ENCODE peak calls at places on chromosome 21, in eight cellular contexts. J, L, Z, I, R, H, K and A are unnamed samples.

GRCh38 chr21:42539931-42540343 is 26.3 kb downstream of the SLC37A1 start:
- DNase-seq in J (no peak), L (no peak), Z (no peak), I (no peak), R (no peak), H (no peak), K (no peak), A (no peak)

GRCh38 chr21:35095859-35096291 is 46.8 kb upstream of the RUNX1 start:
- DNase-seq in J (peak), L (no peak), Z (peak), I (peak), R (no peak), H (no peak), K (no peak), A (no peak)

GRCh38 chr21:34886554-34887385 is 162.3 kb downstream of the RUNX1 start:
- DNase-seq in J (no peak), L (peak), Z (peak), I (peak), R (no peak), H (no peak), K (peak), A (no peak)

GRCh38 chr21:38282921-38283320 is 26.1 kb downstream of the KCNJ15 start:
- DNase-seq in J (peak), L (no peak), Z (peak), I (peak), R (no peak), H (no peak), K (no peak), A (no peak)

GRCh38 chr21:20856926-20857325 is 141.3 kb upstream of the NCAM2 start:
- DNase-seq in J (no peak), L (no peak), Z (no peak), I (no peak), R (no peak), H (no peak), K (no peak), A (no peak)

GRCh38 chr21:28227881-28228623 is 764.6 kb downstream of the LTN1 start:
- DNase-seq in J (peak), L (no peak), Z (peak), I (peak), R (no peak), H (peak), K (no peak), A (no peak)

GRCh38 chr21:42641311-42642218 is 11.9 kb upstream of the PDE9A start:
- DNase-seq in J (no peak), L (no peak), Z (no peak), I (peak), R (no peak), H (no peak), K (no peak), A (no peak)

GRCh38 chr21:31505975-31506374 is 153.5 kb upstream of the SOD1 start:
- DNase-seq in J (no peak), L (no peak), Z (no peak), I (no peak), R (no peak), H (no peak), K (no peak), A (no peak)

GRCh38 chr21:18529253-18529652 is 125.7 kb upstream of the TMPRSS15 start:
- DNase-seq in J (peak), L (peak), Z (peak), I (peak), R (no peak), H (peak), K (no peak), A (peak)

GRCh38 chr21:19523066-19523465 is 1119.5 kb upstream of the TMPRSS15 start:
- DNase-seq in J (no peak), L (no peak), Z (no peak), I (no peak), R (no peak), H (no peak), K (no peak), A (no peak)

GRCh38 chr21:30710499-30710898 is 8.1 kb downstream of the KRTAP21-3 start:
- DNase-seq in J (no peak), L (no peak), Z (no peak), I (no peak), R (no peak), H (peak), K (no peak), A (no peak)

GRCh38 chr21:31721381-31721780 is 10.5 kb downstream of the SCAF4 start:
- DNase-seq in J (no peak), L (no peak), Z (no peak), I (no peak), R (no peak), H (no peak), K (no peak), A (no peak)

GRCh38 chr21:30340714-30341573 is 3.5 kb upstream of the KRTAP27-1 start:
- DNase-seq in J (peak), L (peak), Z (peak), I (peak), R (no peak), H (peak), K (peak), A (peak)

GRCh38 chr21:25536752-25537151 is 70.5 kb downstream of the MRPL39 start:
- DNase-seq in J (no peak), L (no peak), Z (no peak), I (no peak), R (no peak), H (no peak), K (no peak), A (no peak)

GRCh38 chr21:25541042-25541441 is 66.2 kb downstream of the MRPL39 start:
- DNase-seq in J (no peak), L (no peak), Z (no peak), I (no peak), R (no peak), H (no peak), K (no peak), A (no peak)

GRCh38 chr21:25535811-25536210 is 71.5 kb downstream of the MRPL39 start:
- DNase-seq in J (no peak), L (no peak), Z (no peak), I (no peak), R (no peak), H (no peak), K (no peak), A (no peak)

DNA sequence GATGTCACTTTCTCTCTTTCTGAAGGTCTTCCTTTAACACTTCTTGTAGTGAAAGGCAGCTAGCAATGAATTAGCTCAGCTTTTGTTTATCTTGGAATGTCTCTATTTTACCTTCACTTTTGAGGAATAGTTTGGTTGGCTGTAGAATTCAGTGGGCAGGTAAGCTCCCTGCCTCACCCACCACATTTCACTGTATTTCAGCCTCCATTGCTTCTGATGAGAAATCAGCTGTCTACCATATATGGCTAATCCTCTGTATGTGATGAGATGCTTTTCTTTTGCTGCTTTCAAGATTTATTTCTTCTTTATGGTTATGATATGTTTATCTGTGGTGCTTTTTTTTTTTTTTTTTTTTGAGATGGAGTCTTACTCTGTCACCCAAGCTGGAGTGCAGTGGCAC is 70.1 kb downstream of the MRPL39 start:
- DNase-seq in J (no peak), L (no peak), Z (no peak), I (no peak), R (no peak), H (no peak), K (no peak), A (no peak)
- TF ChIP-seq CTCF in J (no peak), L (no peak), Z (no peak), I (no peak), R (no peak), H (no peak), K (no peak), A (no peak)

GRCh38 chr21:15894596-15894995 is 164.8 kb downstream of the USP25 start:
- DNase-seq in J (peak), L (peak), Z (peak), I (peak), R (no peak), H (peak), K (no peak), A (no peak)
- TF ChIP-seq CTCF in J (peak), L (peak), Z (peak), I (no peak), R (peak), H (peak), K (peak), A (peak)

GRCh38 chr21:45640888-45641479 is 2.5 kb upstream of the PCBP3 start:
- DNase-seq in J (peak), L (peak), Z (peak), I (peak), R (no peak), H (no peak), K (peak), A (peak)
- TF ChIP-seq CTCF in J (peak), L (peak), Z (peak), I (no peak), R (peak), H (no peak), K (no peak), A (peak)

DNA sequence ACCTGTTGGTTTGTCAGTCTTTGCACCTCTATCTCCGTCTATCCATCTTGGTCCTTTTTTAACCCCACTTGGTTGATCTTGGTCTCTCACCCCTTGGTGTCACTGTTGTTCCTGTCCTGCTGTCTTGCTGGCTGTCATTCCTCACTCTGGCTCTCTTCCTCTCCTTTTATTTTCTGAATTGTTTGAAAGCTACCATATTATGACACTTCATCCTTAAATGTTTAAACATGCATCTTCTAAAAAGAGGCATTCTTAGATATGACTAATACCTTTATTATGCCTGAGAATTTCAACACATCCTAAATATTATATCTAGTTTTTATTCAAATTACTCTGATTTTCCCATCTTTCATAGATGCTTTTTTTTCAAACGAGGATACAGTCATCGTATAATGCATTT is 37.0 kb downstream of the BACH1 start:
- DNase-seq in J (peak), L (no peak), Z (no peak), I (peak), R (no peak), H (peak), K (no peak), A (no peak)
- TF ChIP-seq CTCF in J (no peak), L (peak), Z (peak), I (no peak), R (no peak), H (no peak), K (no peak), A (no peak)

DNA sequence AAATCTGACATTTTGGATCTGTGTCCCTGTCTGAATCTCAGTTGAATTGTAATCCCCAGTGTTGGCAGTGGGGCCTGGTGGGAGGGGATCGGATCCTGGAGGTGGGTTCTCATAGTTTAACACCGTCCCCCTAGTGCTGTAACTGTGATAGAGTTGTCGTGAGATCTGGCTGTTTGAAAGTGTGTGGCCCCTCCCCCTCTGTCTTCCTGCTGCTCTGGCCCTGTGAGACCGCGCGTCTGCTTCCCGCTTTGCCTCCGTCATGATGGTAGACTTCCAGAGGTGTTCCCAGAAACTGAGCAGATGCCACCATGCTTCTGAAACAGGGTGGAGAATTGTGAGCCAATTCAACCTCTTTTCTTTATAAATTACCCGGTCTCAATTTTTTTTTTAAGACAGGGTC is 25.0 kb downstream of the AGPAT3 start:
- DNase-seq in J (no peak), L (no peak), Z (no peak), I (no peak), R (no peak), H (no peak), K (no peak), A (no peak)
- TF ChIP-seq CTCF in J (no peak), L (no peak), Z (no peak), I (no peak), R (no peak), H (no peak), K (no peak), A (no peak)

DNA sequence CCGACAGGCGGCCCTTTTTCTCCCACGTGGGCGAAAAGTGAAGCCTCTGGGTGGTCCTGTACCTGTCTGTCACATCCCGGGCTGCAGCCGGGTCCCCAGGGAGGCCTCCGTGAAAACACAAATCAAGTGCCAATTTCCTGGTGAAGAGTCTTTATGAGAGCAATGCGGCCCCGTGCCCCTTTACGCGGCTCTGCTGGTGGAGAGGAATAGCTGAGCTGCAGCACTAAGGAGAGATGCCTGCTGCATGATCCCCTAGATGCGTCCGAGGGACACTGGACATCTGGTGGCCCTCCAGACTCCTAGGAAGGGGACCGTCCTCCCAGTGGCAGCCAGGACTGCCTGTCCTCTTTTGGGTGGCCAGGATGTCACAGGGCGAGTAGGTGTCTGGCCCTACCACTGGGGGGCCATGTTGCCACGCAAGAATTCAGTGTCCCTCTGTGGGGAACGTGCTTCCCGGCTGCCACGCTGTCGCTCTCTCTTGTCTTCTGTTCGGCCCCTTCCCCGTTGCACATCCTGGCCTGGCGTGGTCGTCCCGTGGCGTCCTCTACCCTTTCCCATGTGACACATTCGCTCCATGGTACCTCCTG is 38.7 kb downstream of the COL18A1 start:
- DNase-seq in J (no peak), L (no peak), Z (no peak), I (no peak), R (no peak), H (no peak), K (no peak), A (no peak)
- TF ChIP-seq CTCF in J (peak), L (peak), Z (peak), I (no peak), R (no peak), H (peak), K (no peak), A (peak)

GRCh38 chr21:26846036-26846931 is 1.1 kb upstream of the ADAMTS1 start:
- DNase-seq in J (peak), L (peak), Z (peak), I (peak), R (no peak), H (peak), K (peak), A (peak)
- TF ChIP-seq CTCF in J (peak), L (peak), Z (peak), I (peak), R (peak), H (peak), K (peak), A (no peak)

GRCh38 chr21:39314155-39315027 is 959 bp upstream of the BRWD1 start:
- DNase-seq in J (peak), L (peak), Z (peak), I (peak), R (no peak), H (peak), K (peak), A (peak)

GRCh38 chr21:39317134-39318090 is 4.0 kb upstream of the BRWD1 start:
- DNase-seq in J (no peak), L (no peak), Z (no peak), I (no peak), R (no peak), H (no peak), K (no peak), A (peak)

GRCh38 chr21:39316062-39316461 is 2.6 kb upstream of the BRWD1 start:
- DNase-seq in J (no peak), L (no peak), Z (no peak), I (no peak), R (no peak), H (peak), K (no peak), A (no peak)

GRCh38 chr21:39316729-39317128 is 3.3 kb upstream of the BRWD1 start:
- DNase-seq in J (no peak), L (no peak), Z (no peak), I (no peak), R (no peak), H (no peak), K (no peak), A (no peak)

GRCh38 chr21:39315603-39316002 is 2.2 kb upstream of the BRWD1 start:
- DNase-seq in J (no peak), L (no peak), Z (no peak), I (no peak), R (no peak), H (no peak), K (no peak), A (no peak)
- TF ChIP-seq CTCF in J (no peak), L (no peak), Z (no peak), I (no peak), R (no peak), H (no peak), K (no peak), A (no peak)

GRCh38 chr21:44874497-44875331 is 1.2 kb upstream of the PTTG1IP start:
- DNase-seq in J (peak), L (no peak), Z (no peak), I (no peak), R (no peak), H (peak), K (peak), A (no peak)

GRCh38 chr21:44876849-44877575 is 3.5 kb upstream of the PTTG1IP start:
- DNase-seq in J (no peak), L (no peak), Z (no peak), I (no peak), R (no peak), H (no peak), K (no peak), A (no peak)

GRCh38 chr21:44873356-44874239 is at the start of gene PTTG1IP:
- DNase-seq in J (peak), L (peak), Z (peak), I (peak), R (peak), H (peak), K (peak), A (peak)

GRCh38 chr21:44874240-44874496 is 678 bp upstream of the PTTG1IP start:
- DNase-seq in J (peak), L (no peak), Z (no peak), I (no peak), R (no peak), H (peak), K (no peak), A (no peak)

GRCh38 chr21:44875341-44875740 is 1.9 kb upstream of the PTTG1IP start:
- DNase-seq in J (peak), L (peak), Z (peak), I (peak), R (no peak), H (peak), K (no peak), A (no peak)
- TF ChIP-seq CTCF in J (peak), L (no peak), Z (peak), I (no peak), R (no peak), H (no peak), K (no peak), A (no peak)